ENCODE peak calls at places on chromosomes 16 and 17, in ten cellular contexts. X is progenitor cell of endocrine pancreas, Z is adrenal gland, W is ovary, C is neural crest cell, Y is nephron progenitor cell, I is endodermal cell, K is Calu3, Q is prostate gland, M is suprapubic skin. R is an unnamed sample.

GRCh38 chr16:66422366-66422765 is 4.7 kb upstream of the BEAN1 start:
- DNase-seq in K (no peak), Q (no peak), W (no peak), Y (no peak), I (peak), X (no peak), M (peak), Z (no peak), C (no peak), R (peak)

GRCh38 chr16:23424292-23424958 is 28.6 kb downstream of the COG7 start:
- DNase-seq in X (no peak), I (no peak), M (no peak), C (no peak), Y (no peak), K (no peak), W (no peak), Q (peak), Z (no peak), R (no peak)

GRCh38 chr17:82890339-82890730 is 50.5 kb upstream of the ZNF750 start:
- DNase-seq in I (no peak), K (no peak), Q (no peak), Y (no peak), W (no peak), C (no peak), M (no peak), X (no peak), Z (no peak), R (no peak)

GRCh38 chr16:85980686-85981085 is 81.7 kb downstream of the IRF8 start:
- DNase-seq in C (no peak), W (no peak), Y (no peak), K (no peak), X (no peak), I (no peak), Z (no peak), M (no peak), Q (no peak), R (no peak)

GRCh38 chr17:31858647-31859486 is at the start of gene COPRS:
- DNase-seq in Z (peak), W (peak), Y (peak), X (peak), C (peak), Q (peak), M (peak), I (peak), K (peak), R (peak)

GRCh38 chr17:48546924-48547838 is 2.3 kb upstream of the HOXB2 start:
- DNase-seq in Q (no peak), W (no peak), K (no peak), Z (no peak), M (no peak), C (no peak), I (no peak), X (no peak), Y (no peak), R (no peak)

GRCh38 chr17:751269-752001 is 629 bp downstream of the GEMIN4 start:
- DNase-seq in M (no peak), C (no peak), K (peak), Z (no peak), Q (no peak), W (no peak), X (no peak), Y (no peak), I (peak), R (peak)

GRCh38 chr17:79028496-79029326 is 4.7 kb downstream of the C1QTNF1 start:
- DNase-seq in I (peak), Q (no peak), M (no peak), W (no peak), Y (no peak), C (no peak), X (no peak), Z (peak), K (no peak), R (peak)

GRCh38 chr16:65967376-65967775 is 399.1 kb upstream of the CDH5 start:
- DNase-seq in Y (no peak), I (no peak), Z (no peak), C (no peak), Q (no peak), K (no peak), X (no peak), M (no peak), W (no peak), R (no peak)

GRCh38 chr17:51398128-51398525 is 137.8 kb downstream of the UTP18 start:
- DNase-seq in X (no peak), I (no peak), Y (no peak), M (no peak), K (no peak), Q (no peak), C (no peak), W (no peak), Z (no peak), R (no peak)

GRCh38 chr16:83366228-83366627 is 441.6 kb upstream of the HSBP1 start:
- DNase-seq in W (no peak), Q (no peak), X (no peak), I (no peak), C (no peak), M (no peak), Y (no peak), Z (no peak), K (no peak), R (no peak)

GRCh38 chr16:72848045-72848410 is 199.9 kb downstream of the ZFHX3 start:
- DNase-seq in Y (no peak), I (peak), Q (no peak), Z (no peak), K (peak), C (no peak), M (no peak), W (no peak), X (peak), R (no peak)

GRCh38 chr17:72338304-72338703 is 217.5 kb downstream of the SOX9 start:
- DNase-seq in Z (no peak), W (no peak), I (no peak), M (no peak), K (no peak), Q (no peak), X (no peak), C (no peak), Y (no peak), R (no peak)

GRCh38 chr17:54891176-54891821 is 9.4 kb upstream of the TOM1L1 start:
- DNase-seq in K (peak), X (peak), W (no peak), I (peak), M (no peak), Z (peak), Y (peak), C (peak), Q (peak), R (no peak)
- TF ChIP-seq CTCF in K (peak), X (peak), W (no peak), I (peak), M (no peak), Z (peak), Y (peak), C (peak), Q (no peak), R (peak)

GRCh38 chr16:48540222-48540900 is 69.6 kb downstream of the N4BP1 start:
- DNase-seq in X (no peak), Q (no peak), I (no peak), Y (no peak), C (no peak), K (no peak), W (no peak), Z (no peak), M (no peak), R (no peak)

GRCh38 chr16:48541108-48541786 is 68.7 kb downstream of the N4BP1 start:
- DNase-seq in K (no peak), Z (no peak), W (no peak), X (no peak), Q (no peak), Y (no peak), M (no peak), I (no peak), C (no peak), R (peak)

GRCh38 chr16:48537909-48538745 is 71.9 kb downstream of the N4BP1 start:
- DNase-seq in Y (no peak), K (no peak), C (no peak), Q (peak), M (no peak), Z (no peak), W (peak), I (no peak), X (no peak), R (no peak)

GRCh38 chr16:48538746-48539484 is 71.1 kb downstream of the N4BP1 start:
- DNase-seq in Z (no peak), X (no peak), M (no peak), Y (peak), C (no peak), W (no peak), I (peak), K (peak), Q (no peak), R (no peak)

DNA sequence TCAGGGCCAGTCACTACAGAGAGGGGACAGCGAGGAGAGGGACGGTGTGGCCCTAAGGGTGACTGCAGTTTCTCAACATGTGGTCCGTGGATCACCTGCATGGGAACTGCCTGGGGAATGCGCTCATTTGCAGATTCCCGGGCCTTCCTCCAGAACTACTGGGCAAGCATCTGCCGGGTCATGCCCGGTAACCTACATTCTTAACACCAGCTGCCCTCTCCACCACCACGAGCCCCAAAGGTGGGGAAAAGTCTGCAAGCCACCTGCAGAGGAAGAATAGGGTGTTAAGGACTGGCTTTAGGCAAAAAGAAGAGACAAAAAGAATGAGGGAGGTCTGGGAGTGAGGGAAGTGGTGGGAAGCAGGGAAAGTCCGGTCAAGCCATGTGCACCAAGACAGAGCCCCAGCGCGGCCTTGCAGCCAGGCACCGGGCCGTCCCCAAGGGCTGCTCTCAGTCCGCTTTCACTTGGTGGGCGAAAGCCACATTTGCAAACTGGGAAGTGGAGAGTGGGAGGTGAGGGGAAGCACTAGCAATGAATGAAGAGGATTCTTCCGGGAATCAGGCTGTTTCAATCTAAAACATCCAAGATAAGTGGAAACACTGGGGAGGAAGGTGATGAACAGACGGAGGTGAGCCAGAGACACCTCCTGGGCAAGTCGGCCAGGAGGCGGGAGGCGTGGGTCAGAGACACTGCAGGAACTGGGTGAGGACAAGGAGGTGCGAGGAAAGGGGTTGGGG is 70.3 kb downstream of the N4BP1 start:
- DNase-seq in Y (no peak), K (no peak), M (no peak), Z (no peak), W (no peak), X (no peak), I (no peak), Q (no peak), C (no peak), R (no peak)
- TF ChIP-seq CTCF in Y (no peak), K (peak), M (no peak), Z (no peak), W (no peak), X (no peak), I (peak), Q (no peak), C (no peak), R (no peak)

GRCh38 chr17:9979463-9979995 is 74.5 kb upstream of the RCVRN start:
- DNase-seq in Z (no peak), Y (no peak), I (peak), C (no peak), Q (no peak), X (no peak), W (no peak), M (no peak), K (no peak), R (no peak)

GRCh38 chr17:9984768-9985167 is 79.7 kb upstream of the RCVRN start:
- DNase-seq in Y (no peak), I (peak), W (no peak), Q (no peak), Z (no peak), C (no peak), M (no peak), X (no peak), K (no peak), R (no peak)

GRCh38 chr17:9985622-9986021 is 80.6 kb upstream of the RCVRN start:
- DNase-seq in X (no peak), Y (no peak), Z (no peak), I (no peak), W (no peak), K (no peak), C (no peak), M (no peak), Q (no peak), R (no peak)

GRCh38 chr17:9981344-9981915 is 76.4 kb upstream of the RCVRN start:
- DNase-seq in Y (no peak), C (no peak), X (no peak), Q (no peak), K (no peak), Z (no peak), W (no peak), M (no peak), I (peak), R (no peak)

DNA sequence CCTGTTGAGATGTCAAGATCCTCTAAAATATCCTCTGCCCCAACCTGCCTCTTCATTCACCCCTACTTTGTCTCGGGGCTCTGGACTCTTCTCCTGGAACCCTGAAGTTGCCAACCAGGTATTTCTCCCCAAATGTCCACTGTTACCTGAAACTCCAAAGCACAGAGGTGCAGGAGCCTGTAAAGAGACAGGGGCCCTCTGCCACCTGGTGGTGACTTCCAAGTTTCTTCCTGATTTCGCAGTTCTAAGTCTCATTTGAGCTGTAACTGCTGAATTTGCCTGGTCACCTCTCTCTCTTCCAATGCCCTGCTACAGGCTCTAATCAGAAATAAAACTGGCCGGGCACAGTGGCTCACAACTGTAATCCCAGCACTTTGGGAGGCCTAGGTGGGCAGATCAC is 77.1 kb upstream of the RCVRN start:
- DNase-seq in C (no peak), Y (no peak), M (no peak), I (peak), Z (no peak), X (no peak), K (peak), Q (no peak), W (no peak), R (no peak)
- TF ChIP-seq CTCF in C (peak), Y (peak), M (no peak), I (peak), Z (peak), X (peak), K (no peak), Q (no peak), W (no peak), R (no peak)

DNA sequence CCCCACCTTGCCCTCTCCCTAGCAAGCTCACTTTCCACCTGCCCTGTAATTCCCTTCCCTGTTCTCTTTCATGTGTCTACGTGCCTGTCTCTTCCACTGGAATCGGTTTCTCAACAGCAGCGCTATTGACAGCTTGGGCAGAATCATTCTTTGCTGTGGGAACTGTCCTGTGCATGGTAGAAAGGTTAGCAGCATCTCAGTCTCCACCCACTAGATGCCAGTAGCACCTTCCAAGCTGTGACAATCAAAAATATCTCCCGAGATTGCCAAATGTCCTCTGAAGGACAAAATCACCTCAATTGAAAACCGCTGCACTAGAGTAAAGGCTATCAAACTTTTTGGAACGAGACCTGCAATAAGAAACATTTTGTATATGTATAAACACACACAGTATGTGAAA is 41.6 kb upstream of the KSR1 start:
- DNase-seq in Y (no peak), W (no peak), I (no peak), M (peak), X (no peak), C (no peak), Q (no peak), K (no peak), Z (no peak), R (no peak)
- TF ChIP-seq CTCF in Y (no peak), W (no peak), I (no peak), M (no peak), X (no peak), C (no peak), Q (no peak), K (no peak), Z (no peak), R (no peak)

GRCh38 chr16:56311208-56312027 is 113.9 kb downstream of the AMFR start:
- DNase-seq in I (peak), X (no peak), Q (no peak), W (no peak), K (no peak), C (no peak), Z (no peak), Y (no peak), M (no peak), R (no peak)
- TF ChIP-seq CTCF in I (peak), X (peak), Q (no peak), W (no peak), K (no peak), C (no peak), Z (no peak), Y (no peak), M (no peak), R (no peak)